ENCODE peak calls at places on chromosomes 4 and X, in five cellular contexts. D is OCI-LY7, M is hepatocyte, G is GM23248, J is GM23338. F is an unnamed sample.

GRCh38 chr4:138405934-138406567 is 163.9 kb upstream of the SLC7A11 start:
- DNase-seq in D (no peak), M (no peak), G (peak; percentile 83), J (no peak), F (peak; percentile 49)

GRCh38 chr4:150002561-150002960 is 75.7 kb upstream of the DCLK2 start:
- DNase-seq in D (no peak), M (no peak), G (no peak), J (no peak), F (peak; percentile 14)

GRCh38 chr4:42417491-42417890 is 20.2 kb downstream of the SHISA3 start:
- DNase-seq in D (no peak), M (no peak), G (no peak), J (no peak), F (no peak)

GRCh38 chrX:44063611-44064010 is 90.4 kb upstream of the NDP start:
- DNase-seq in D (no peak), M (no peak), G (no peak), J (no peak), F (no peak)

GRCh38 chrX:3142259-3143042 is 101.2 kb downstream of the ARSF start:
- DNase-seq in D (peak; percentile 57), M (no peak), G (no peak), J (no peak), F (no peak)

GRCh38 chr4:19927381-19927780 is 324.3 kb upstream of the SLIT2 start:
- DNase-seq in D (no peak), M (peak; percentile 43), G (peak; percentile 42), J (no peak), F (no peak)

GRCh38 chr4:112504807-112505206 is 11.2 kb downstream of the NEUROG2 start:
- DNase-seq in D (no peak), M (no peak), G (no peak), J (no peak), F (no peak)

GRCh38 chr4:126992910-126993309 is 639.8 kb upstream of the INTU start:
- DNase-seq in D (no peak), M (no peak), G (no peak), J (no peak), F (no peak)

GRCh38 chr4:185709802-185710486 is 102.0 kb downstream of the SORBS2 start:
- DNase-seq in D (no peak), M (no peak), G (peak; percentile 39), J (no peak), F (peak; percentile 9)

GRCh38 chr4:169404959-169405358 is 134.2 kb upstream of the SH3RF1 start:
- DNase-seq in D (no peak), M (no peak), G (peak; percentile 82), J (peak; percentile 78), F (peak; percentile 51)

GRCh38 chr4:78242071-78242470 is 184.9 kb downstream of the FRAS1 start:
- DNase-seq in D (no peak), M (no peak), G (peak; percentile 53), J (no peak), F (peak; percentile 30)

GRCh38 chr4:83866821-83867220 is 330.9 kb downstream of the GPAT3 start:
- DNase-seq in D (no peak), M (no peak), G (peak; percentile 12), J (no peak), F (peak; percentile 9)

GRCh38 chr4:83875437-83875836 is 339.5 kb downstream of the GPAT3 start:
- DNase-seq in D (no peak), M (no peak), G (no peak), J (no peak), F (no peak)

GRCh38 chr4:83867221-83867620 is 331.3 kb downstream of the GPAT3 start:
- DNase-seq in D (no peak), M (no peak), G (no peak), J (no peak), F (no peak)

GRCh38 chr4:83873996-83874395 is 338.1 kb downstream of the GPAT3 start:
- DNase-seq in D (no peak), M (no peak), G (no peak), J (no peak), F (no peak)

DNA sequence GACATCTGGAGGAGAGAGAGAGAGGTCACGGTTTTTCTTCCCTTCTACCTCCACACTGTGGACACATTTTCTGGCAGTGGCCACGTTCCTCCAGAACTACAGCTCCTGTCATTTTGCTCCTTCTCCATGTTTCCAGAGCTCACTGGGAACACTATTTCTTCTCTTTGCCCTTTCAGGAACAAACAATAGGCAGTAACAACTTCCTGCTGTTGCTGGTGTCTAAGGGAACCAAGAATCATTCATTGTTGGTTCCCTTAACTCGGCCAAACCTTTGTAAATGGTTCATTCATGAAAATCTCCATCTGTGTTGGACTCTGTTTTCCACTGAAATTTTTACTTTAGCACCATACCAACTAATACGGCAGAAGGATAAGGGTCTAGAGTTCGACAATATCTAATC is 334.6 kb downstream of the GPAT3 start:
- DNase-seq in D (no peak), M (no peak), G (no peak), J (no peak), F (no peak)
- TF ChIP-seq EZH2phosphoT487 in D (no peak), M (no peak), G (no peak), J (no peak), F (no peak)

DNA sequence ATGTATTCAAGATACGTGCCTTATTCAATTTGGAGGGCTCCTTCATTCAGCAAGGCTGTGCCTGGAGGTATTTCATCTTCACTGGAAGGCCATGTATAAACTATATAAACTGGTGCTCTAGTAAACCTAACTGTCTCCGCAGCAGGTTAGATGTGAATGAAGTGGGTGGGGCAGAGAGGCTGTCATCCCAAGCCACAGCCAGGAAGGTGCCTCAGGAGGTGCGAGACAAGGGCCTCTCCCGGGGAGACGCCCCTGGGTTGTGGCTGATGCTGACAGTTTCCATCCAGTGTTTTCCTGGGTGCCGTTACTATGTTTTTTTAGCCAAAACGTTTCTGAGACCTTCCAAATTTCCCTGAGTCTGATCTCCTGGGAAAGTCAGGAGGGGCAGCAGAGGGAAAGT is 221.5 kb upstream of the RPL34 start:
- DNase-seq in D (no peak), M (no peak), G (no peak), J (no peak), F (no peak)
- H3K36me3 ChIP-seq in D (no peaks in the 10 kb centered on the region), M (no peaks in the 10 kb centered on the region), G (no peaks in the 10 kb centered on the region), J (no peaks in the 10 kb centered on the region), F (no peaks in the 10 kb centered on the region)

GRCh38 chrX:20284444-20284843 is 17.7 kb upstream of the RPS6KA3 start:
- DNase-seq in D (no peak), M (no peak), G (no peak), J (no peak), F (no peak)
- H3K4me3 ChIP-seq in D (no peak overlapping the region), M (no peak overlapping the region), G (no peak overlapping the region), J (no peak overlapping the region), F (no peak overlapping the region)

GRCh38 chr4:156298230-156298629 is 344.6 kb upstream of the CTSO start:
- DNase-seq in D (no peak), M (peak; percentile 34), G (peak; percentile 92), J (peak; percentile 20), F (no peak)

GRCh38 chr4:156291317-156291716 is 337.7 kb upstream of the CTSO start:
- DNase-seq in D (no peak), M (peak; percentile 19), G (peak; percentile 63), J (no peak), F (peak; percentile 65)

GRCh38 chr4:156293657-156294297 is 340.1 kb upstream of the CTSO start:
- DNase-seq in D (no peak), M (peak; percentile 60), G (peak; percentile 79), J (no peak), F (peak; percentile 79)

GRCh38 chr4:156294577-156294976 is 340.9 kb upstream of the CTSO start:
- DNase-seq in D (no peak), M (peak; percentile 65), G (peak; percentile 70), J (peak; percentile 68), F (peak; percentile 70)

DNA sequence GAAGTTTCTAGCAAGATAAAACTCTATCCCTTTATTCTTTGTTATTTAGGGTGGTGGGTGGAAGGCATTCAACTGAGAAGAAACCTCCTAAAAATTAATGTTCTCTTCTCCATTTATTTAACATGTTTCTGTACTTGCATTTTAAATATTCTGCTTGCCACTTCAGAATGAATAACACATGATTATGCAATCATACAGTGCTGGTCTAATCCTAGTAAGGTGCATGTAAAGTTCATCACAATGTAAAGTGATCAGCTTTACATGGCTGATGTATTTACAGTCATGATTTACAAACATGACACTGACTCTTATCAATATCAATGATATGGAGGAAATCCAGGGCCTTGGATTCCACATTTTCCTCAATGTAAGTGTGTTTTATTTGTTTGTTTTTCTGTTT is 342.0 kb upstream of the CTSO start:
- DNase-seq in D (no peak), M (no peak), G (peak; percentile 41), J (no peak), F (peak; percentile 13)
- TF ChIP-seq EZH2phosphoT487 in D (no peak), M (no peak), G (no peak), J (no peak), F (no peak)